ENCODE peak calls at places on chromosomes 3 and 15, in ten cellular contexts. Y is A549, G is IMR-90, U is upper lobe of right lung, M is astrocyte of the spinal cord, I is bronchial epithelial cell, B is heart left ventricle, S is GM06990, V is Peyer's patch, R is osteoblast. E is an unnamed sample.

GRCh38 chr15:42154576-42155355 is 1.7 kb downstream of the PLA2G4F start:
- DNase-seq in Y (no peak), G (no peak), U (peak), M (no peak), I (peak), B (no peak), S (no peak), V (no peak), R (no peak), E (no peak)

GRCh38 chr3:183539821-183540220 is 15.7 kb downstream of the KLHL6 start:
- DNase-seq in Y (no peak), G (no peak), U (no peak), M (no peak), I (peak), B (no peak), S (no peak), V (no peak), R (no peak), E (peak)

GRCh38 chr3:64049136-64049535 is 25.8 kb upstream of the PSMD6 start:
- DNase-seq in Y (no peak), G (peak), U (no peak), M (peak), I (peak), B (no peak), S (no peak), V (no peak), R (peak), E (no peak)

GRCh38 chr3:159418571-159419526 is 569.8 kb upstream of the IL12A start:
- DNase-seq in Y (no peak), G (peak), U (no peak), M (peak), I (peak), B (no peak), S (no peak), V (no peak), R (peak), E (peak)

GRCh38 chr3:83523470-83524073 is 1435.2 kb upstream of the CADM2 start:
- DNase-seq in Y (peak), G (no peak), U (no peak), M (peak), I (peak), B (no peak), S (no peak), V (no peak), R (no peak), E (peak)

GRCh38 chr3:133536635-133536980 is 36.9 kb upstream of the CDV3 start:
- DNase-seq in Y (no peak), G (no peak), U (no peak), M (no peak), I (no peak), B (no peak), S (no peak), V (no peak), R (peak), E (no peak)

GRCh38 chr3:72097053-72097452 is 312.1 kb upstream of the PROK2 start:
- DNase-seq in Y (no peak), G (no peak), U (no peak), M (no peak), I (no peak), B (no peak), S (no peak), V (no peak), R (no peak), E (no peak)

GRCh38 chr3:105933871-105934270 is 65.1 kb upstream of the CBLB start:
- DNase-seq in Y (no peak), G (peak), U (no peak), M (no peak), I (no peak), B (no peak), S (no peak), V (no peak), R (no peak), E (peak)

GRCh38 chr3:86410587-86410986 is 580.4 kb downstream of the VGLL3 start:
- DNase-seq in Y (no peak), G (no peak), U (no peak), M (no peak), I (no peak), B (no peak), S (no peak), V (no peak), R (no peak), E (no peak)

GRCh38 chr15:84603630-84604379 is 3.0 kb downstream of the ZSCAN2 start:
- DNase-seq in Y (no peak), G (no peak), U (no peak), M (no peak), I (no peak), B (no peak), S (no peak), V (no peak), R (no peak), E (no peak)

GRCh38 chr3:127180859-127181258 is 12.1 kb upstream of the PRR23E start:
- DNase-seq in Y (no peak), G (no peak), U (peak), M (no peak), I (no peak), B (peak), S (no peak), V (no peak), R (no peak), E (no peak)

GRCh38 chr3:53030864-53031445 is 14.9 kb downstream of the SFMBT1 start:
- DNase-seq in Y (no peak), G (no peak), U (no peak), M (no peak), I (peak), B (no peak), S (no peak), V (no peak), R (no peak), E (no peak)

GRCh38 chr3:31882895-31883294 is 98.2 kb downstream of the OSBPL10 start:
- DNase-seq in Y (no peak), G (no peak), U (no peak), M (no peak), I (peak), B (no peak), S (no peak), V (no peak), R (no peak), E (no peak)

GRCh38 chr3:187989458-187990153 is 164.4 kb upstream of the LPP start:
- DNase-seq in Y (no peak), G (no peak), U (no peak), M (no peak), I (no peak), B (no peak), S (no peak), V (no peak), R (no peak), E (no peak)

GRCh38 chr3:109702252-109702651 is 364.9 kb upstream of the DPPA4 start:
- DNase-seq in Y (no peak), G (peak), U (no peak), M (peak), I (peak), B (no peak), S (no peak), V (no peak), R (peak), E (peak)

GRCh38 chr3:140343709-140344417 is 334.0 kb upstream of the TRIM42 start:
- DNase-seq in Y (no peak), G (no peak), U (no peak), M (no peak), I (peak), B (no peak), S (no peak), V (no peak), R (no peak), E (no peak)

GRCh38 chr15:83475551-83475950 is 28.4 kb downstream of the SH3GL3 start:
- DNase-seq in Y (no peak), G (peak), U (no peak), M (peak), I (peak), B (no peak), S (no peak), V (no peak), R (peak), E (peak)

GRCh38 chr3:66172394-66172793 is 48.4 kb upstream of the SLC25A26 start:
- DNase-seq in Y (no peak), G (no peak), U (no peak), M (no peak), I (no peak), B (no peak), S (no peak), V (no peak), R (no peak), E (no peak)

GRCh38 chr3:70064194-70064787 is 64.8 kb downstream of the SAMMSON start:
- DNase-seq in Y (peak), G (peak), U (no peak), M (peak), I (peak), B (no peak), S (no peak), V (no peak), R (peak), E (peak)

GRCh38 chr15:78734441-78735064 is 76.7 kb downstream of the ADAMTS7 start:
- DNase-seq in Y (no peak), G (no peak), U (peak), M (no peak), I (no peak), B (no peak), S (no peak), V (no peak), R (no peak), E (no peak)

GRCh38 chr3:13574798-13575451 is 26.0 kb downstream of the FBLN2 start:
- DNase-seq in Y (no peak), G (peak), U (no peak), M (peak), I (no peak), B (peak), S (no peak), V (no peak), R (peak), E (no peak)

GRCh38 chr15:61184431-61184830 is 44.7 kb downstream of the RORA start:
- DNase-seq in Y (no peak), G (no peak), U (no peak), M (no peak), I (no peak), B (no peak), S (no peak), V (no peak), R (no peak), E (no peak)

DNA sequence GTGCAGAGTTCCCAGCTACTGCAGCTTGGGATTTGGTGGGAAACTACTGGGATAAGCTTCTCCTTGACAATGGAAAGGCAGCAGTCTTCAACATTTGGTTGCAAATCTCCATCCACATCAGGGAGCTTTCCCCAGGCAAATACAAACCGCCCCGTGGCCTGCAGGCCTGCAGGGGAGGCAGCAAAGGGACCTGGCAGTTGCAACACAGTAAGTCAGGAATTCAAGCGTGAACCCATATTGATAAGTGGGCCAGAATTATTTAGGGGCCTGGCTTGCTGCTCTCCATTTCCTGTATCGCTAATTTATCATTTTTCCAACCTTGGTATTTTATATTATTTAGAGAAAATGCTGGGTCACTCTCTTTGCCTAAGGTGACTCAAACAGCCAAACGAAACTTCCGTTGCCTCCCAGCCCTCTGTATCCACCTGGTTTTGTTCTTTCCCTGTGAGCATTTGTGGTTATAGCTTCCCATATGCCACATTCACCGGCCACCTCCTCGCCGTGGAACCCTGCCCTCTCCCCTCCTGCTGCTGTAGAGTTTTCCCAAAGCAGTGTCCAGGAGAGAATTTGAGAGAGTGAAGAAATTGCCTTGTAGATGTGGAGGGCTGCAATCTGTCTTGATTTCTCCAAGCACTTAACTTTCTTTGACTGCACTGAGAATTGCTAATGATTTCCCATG is 34.8 kb downstream of the B3GALNT1 start:
- DNase-seq in Y (no peak), G (no peak), U (no peak), M (peak), I (peak), B (no peak), S (no peak), V (no peak), R (no peak), E (no peak)
- H3K4me3 ChIP-seq in Y (no peak), G (no peak), U (no peak), M (no peak), I (no peak), B (no peak), S (no peak), V (no peak), R (no peak), E (no peak)

GRCh38 chr15:75454471-75455418 is 3.3 kb upstream of the SIN3A start:
- DNase-seq in Y (peak), G (no peak), U (peak), M (peak), I (peak), B (peak), S (peak), V (no peak), R (peak), E (no peak)

GRCh38 chr15:75451674-75452363 is at the start of gene SIN3A:
- DNase-seq in Y (peak), G (peak), U (peak), M (peak), I (peak), B (peak), S (peak), V (peak), R (peak), E (peak)

GRCh38 chr15:75453703-75454470 is 2.4 kb upstream of the SIN3A start:
- DNase-seq in Y (peak), G (peak), U (peak), M (peak), I (peak), B (peak), S (peak), V (peak), R (peak), E (peak)

GRCh38 chr15:75452364-75452967 is 976 bp upstream of the SIN3A start:
- DNase-seq in Y (peak), G (peak), U (peak), M (peak), I (peak), B (peak), S (peak), V (peak), R (peak), E (peak)

GRCh38 chr15:75452968-75453702 is 1.6 kb upstream of the SIN3A start:
- DNase-seq in Y (peak), G (no peak), U (peak), M (peak), I (peak), B (peak), S (peak), V (peak), R (peak), E (peak)
- TF ChIP-seq CTCF in Y (peak), G (peak), U (peak), M (no peak), I (no peak), B (no peak), S (peak), V (no peak), R (peak), E (no peak)

DNA sequence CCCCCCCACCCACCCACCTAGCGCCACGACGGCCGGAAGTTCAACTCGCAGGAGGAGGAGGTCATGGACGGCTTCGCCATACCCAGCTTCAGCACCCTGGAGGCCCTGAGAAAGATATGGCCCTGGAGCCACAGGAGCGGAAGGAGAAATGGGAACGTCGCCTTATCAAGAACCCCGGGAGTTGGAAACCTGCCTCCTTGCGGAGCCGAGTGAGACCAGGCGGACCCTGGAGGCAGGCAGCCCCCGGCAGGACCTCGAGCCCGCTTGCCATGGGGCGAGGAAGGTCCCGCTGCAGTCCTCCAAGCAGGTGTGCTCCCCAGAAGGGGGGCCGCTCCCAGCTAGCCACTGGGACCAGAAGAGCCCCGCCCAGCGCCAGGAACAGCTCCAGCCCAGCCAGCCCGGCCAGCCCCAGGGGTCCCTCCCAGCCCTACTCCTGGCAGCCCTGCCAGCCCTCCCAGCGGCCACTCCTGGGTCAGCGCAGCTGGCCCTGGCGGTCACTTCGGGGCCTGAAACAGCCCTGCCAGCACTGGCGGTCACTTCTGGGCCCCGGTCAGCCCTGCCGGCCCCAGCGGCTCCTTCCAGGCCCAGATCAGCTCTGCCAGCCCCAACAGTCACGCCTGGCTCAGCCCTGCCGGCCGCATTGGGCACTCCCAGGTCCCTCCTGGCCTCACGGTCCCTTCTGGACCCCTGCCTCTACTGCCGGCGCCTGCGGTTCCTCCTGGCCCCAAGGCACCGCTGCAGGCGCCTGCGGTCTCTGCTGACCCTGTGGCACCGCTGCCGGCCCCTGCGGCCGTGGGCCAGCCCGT is 10.3 kb upstream of the ROPN1B start:
- DNase-seq in Y (no peak), G (no peak), U (peak), M (no peak), I (no peak), B (peak), S (no peak), V (no peak), R (peak), E (no peak)
- H3K4me3 ChIP-seq in Y (peak), G (no peak), U (no peak), M (no peak), I (no peak), B (peak), S (no peak), V (no peak), R (no peak), E (no peak)

GRCh38 chr3:42819351-42819965 is 10.2 kb downstream of the ACKR2 start:
- DNase-seq in Y (no peak), G (no peak), U (no peak), M (no peak), I (peak), B (no peak), S (no peak), V (peak), R (no peak), E (no peak)
- TF ChIP-seq CTCF in Y (no peak), G (no peak), U (no peak), M (no peak), I (no peak), B (no peak), S (no peak), V (peak), R (no peak), E (no peak)

DNA sequence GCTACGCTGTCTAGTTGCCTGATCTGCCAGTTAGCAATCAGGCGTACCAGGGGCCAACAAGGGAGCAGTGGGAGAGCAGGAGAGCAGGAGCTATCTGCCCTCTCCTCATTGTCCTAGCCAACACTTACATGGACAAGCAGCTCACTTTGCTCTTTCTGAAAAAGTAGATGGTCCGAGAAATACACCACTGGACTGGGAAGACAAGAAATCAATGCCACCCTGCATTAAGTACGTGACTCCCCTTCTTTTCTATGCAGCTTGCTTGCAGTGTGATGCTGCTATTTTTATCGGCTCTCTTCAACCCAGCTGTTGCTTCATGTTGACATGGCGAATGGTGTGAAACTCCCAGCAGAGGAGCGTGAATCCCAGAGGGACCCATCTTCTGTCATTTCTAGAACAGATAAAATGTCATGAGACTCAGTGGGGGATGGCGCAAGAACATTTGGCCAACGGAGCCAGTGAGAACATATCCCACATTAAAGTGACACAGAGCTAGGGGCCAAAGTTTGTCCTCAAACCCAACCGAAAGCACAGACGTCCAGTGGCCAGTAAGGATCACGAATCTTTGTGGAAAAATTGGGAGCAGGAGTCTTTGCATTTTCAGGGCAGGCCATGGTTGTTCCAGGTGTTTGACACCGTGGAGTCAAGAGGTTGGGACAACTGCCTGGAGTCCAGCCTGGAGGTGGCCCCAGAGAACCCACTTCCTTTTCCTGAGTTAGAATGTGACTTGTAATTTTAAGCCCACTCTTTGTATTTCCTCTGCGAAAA is 53.7 kb upstream of the MEF2A start:
- DNase-seq in Y (no peak), G (no peak), U (no peak), M (no peak), I (no peak), B (no peak), S (peak), V (no peak), R (no peak), E (peak)
- H3K4me3 ChIP-seq in Y (no peak), G (no peak), U (no peak), M (no peak), I (no peak), B (peak), S (peak), V (no peak), R (peak), E (no peak)

DNA sequence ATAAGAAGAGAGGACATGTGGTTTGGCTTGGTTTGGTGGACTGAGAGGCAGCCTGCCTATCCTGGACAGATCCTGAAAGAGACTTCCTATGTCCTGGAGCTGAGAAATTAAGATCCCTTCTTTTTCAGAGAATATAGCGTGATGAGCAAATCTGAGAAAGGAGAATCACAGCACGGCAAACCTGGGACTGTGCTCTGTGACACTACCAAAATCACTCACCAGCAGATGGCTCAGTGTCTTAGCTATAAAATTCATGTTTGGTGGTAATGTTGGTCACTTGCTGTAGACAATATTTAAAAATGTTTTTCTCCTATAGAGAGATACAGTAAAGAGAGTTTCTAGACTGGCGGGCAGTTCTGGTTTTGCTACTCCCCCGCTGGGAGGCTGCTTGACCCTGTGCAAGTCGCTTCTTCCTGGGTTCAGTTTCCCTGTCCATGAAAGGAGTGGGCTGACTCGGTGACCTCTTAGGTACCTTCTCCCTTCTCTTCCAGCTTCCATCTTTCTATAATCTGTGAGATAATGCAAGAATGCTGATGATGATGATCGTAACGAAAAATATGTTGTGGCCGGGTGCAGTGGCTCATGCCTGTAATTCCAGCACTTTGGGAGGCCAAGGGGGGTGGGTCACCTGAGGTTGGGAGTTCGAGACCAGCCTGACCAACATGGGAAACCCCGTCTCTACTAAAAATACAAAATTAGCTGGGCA is 7.6 kb upstream of the HES1 start:
- DNase-seq in Y (no peak), G (no peak), U (no peak), M (no peak), I (no peak), B (no peak), S (no peak), V (no peak), R (no peak), E (no peak)
- TF ChIP-seq CTCF in Y (no peak), G (no peak), U (no peak), M (no peak), I (no peak), B (no peak), S (peak), V (no peak), R (no peak), E (no peak)

DNA sequence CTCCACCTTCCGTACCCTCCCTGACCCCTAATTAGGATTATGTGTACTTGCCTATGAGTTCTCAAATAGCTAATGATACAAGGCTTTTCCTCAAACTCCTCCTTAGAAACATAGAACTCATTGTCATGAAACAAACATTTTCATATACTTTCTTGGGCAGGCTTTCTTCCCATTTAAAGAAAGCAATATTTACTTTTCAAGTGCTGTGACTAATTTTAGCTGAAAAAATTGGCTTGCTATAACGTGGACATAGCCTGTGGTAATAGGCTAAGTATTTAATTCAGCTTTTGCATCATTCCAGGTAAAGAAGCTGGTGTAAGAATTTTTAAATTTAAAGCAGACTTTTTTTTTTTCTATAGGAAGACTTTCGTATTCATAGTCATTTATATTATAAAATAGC is 208.7 kb downstream of the SOX2 start:
- DNase-seq in Y (no peak), G (no peak), U (no peak), M (no peak), I (peak), B (no peak), S (no peak), V (no peak), R (no peak), E (no peak)
- H3K4me3 ChIP-seq in Y (no peak), G (no peak), U (no peak), M (no peak), I (no peak), B (no peak), S (no peak), V (no peak), R (no peak), E (no peak)

E was measured in cardiac fibroblast.